ENCODE peak calls at places on chromosomes 4 and X, in four cellular contexts. Z, T, F and Q are unnamed samples.

GRCh38 chr4:137474711-137475301 is 57.5 kb downstream of the PCDH18 start:
- DNase-seq in T (no peak), F (no peak), Z (no peak), Q (no peak)

GRCh38 chr4:150268444-150268843 is 190.2 kb downstream of the DCLK2 start:
- DNase-seq in F (no peak), T (no peak), Z (no peak), Q (no peak)

GRCh38 chrX:150446995-150447394 is 83.9 kb downstream of the MAMLD1 start:
- DNase-seq in Z (no peak), T (no peak), F (no peak), Q (no peak)

GRCh38 chr4:52241916-52242315 is 190.8 kb downstream of the SPATA18 start:
- DNase-seq in Z (no peak), F (no peak), T (no peak), Q (no peak)

GRCh38 chr4:38715076-38715475 is 51.1 kb downstream of the KLF3 start:
- DNase-seq in F (no peak), Z (no peak), T (no peak), Q (no peak)

GRCh38 chrX:139203681-139204575 is 326.6 kb upstream of the F9 start:
- DNase-seq in T (peak; percentile 61), F (no peak), Z (peak; percentile 13), Q (no peak)

GRCh38 chr4:142563682-142564291 is 282.3 kb downstream of the INPP4B start:
- DNase-seq in Z (no peak), F (no peak), T (no peak), Q (no peak)

GRCh38 chr4:1565598-1566295 is 118.4 kb downstream of the FAM53A start:
- DNase-seq in Z (peak; percentile 24), F (no peak), T (peak; percentile 58), Q (no peak)

GRCh38 chr4:52102587-52102986 is 51.5 kb downstream of the SPATA18 start:
- DNase-seq in F (no peak), Z (no peak), T (no peak), Q (no peak)

GRCh38 chrX:67555578-67556203 is 11.9 kb downstream of the AR start:
- DNase-seq in T (peak; percentile 38), F (peak; percentile 43), Z (peak; percentile 60), Q (peak; percentile 48)

GRCh38 chr4:170109586-170110289 is 20.0 kb upstream of the AADAT start:
- DNase-seq in Z (no peak), F (no peak), T (no peak), Q (no peak)

GRCh38 chrX:153836921-153837320 is 6.6 kb upstream of the PDZD4 start:
- DNase-seq in T (no peak), F (no peak), Z (no peak), Q (no peak)

GRCh38 chr4:153789741-153790651 is 1.1 kb upstream of the SFRP2 start:
- DNase-seq in Z (peak; percentile 97), F (no peak), T (peak; percentile 32), Q (no peak)

GRCh38 chr4:165873298-165874071 is 448 bp downstream of the TLL1 start:
- DNase-seq in T (peak; percentile 85), F (no peak), Z (peak; percentile 60), Q (peak; percentile 55)

GRCh38 chr4:70722199-70722791 is 531 bp downstream of the RUFY3 start:
- DNase-seq in F (peak; percentile 69), T (no peak), Z (no peak), Q (peak; percentile 38)

GRCh38 chr4:41285202-41285876 is 28.6 kb downstream of the UCHL1 start:
- DNase-seq in T (no peak), F (no peak), Z (no peak), Q (peak; percentile 73)

GRCh38 chrX:22686138-22686541 is 313.6 kb upstream of the DDX53 start:
- DNase-seq in F (no peak), T (peak; percentile 43), Z (no peak), Q (no peak)

GRCh38 chrX:39859991-39860861 is 237.5 kb downstream of the BCOR start:
- DNase-seq in Z (peak; percentile 33), T (no peak), F (peak; percentile 76), Q (peak; percentile 77)

GRCh38 chr4:45453258-45453841 is 670.5 kb downstream of the GABRG1 start:
- DNase-seq in T (no peak), F (no peak), Z (peak; percentile 79), Q (peak; percentile 36)
- TF ChIP-seq CTCF in T (no peak), F (no peak), Z (peak; percentile 76), Q (peak; percentile 66)

DNA sequence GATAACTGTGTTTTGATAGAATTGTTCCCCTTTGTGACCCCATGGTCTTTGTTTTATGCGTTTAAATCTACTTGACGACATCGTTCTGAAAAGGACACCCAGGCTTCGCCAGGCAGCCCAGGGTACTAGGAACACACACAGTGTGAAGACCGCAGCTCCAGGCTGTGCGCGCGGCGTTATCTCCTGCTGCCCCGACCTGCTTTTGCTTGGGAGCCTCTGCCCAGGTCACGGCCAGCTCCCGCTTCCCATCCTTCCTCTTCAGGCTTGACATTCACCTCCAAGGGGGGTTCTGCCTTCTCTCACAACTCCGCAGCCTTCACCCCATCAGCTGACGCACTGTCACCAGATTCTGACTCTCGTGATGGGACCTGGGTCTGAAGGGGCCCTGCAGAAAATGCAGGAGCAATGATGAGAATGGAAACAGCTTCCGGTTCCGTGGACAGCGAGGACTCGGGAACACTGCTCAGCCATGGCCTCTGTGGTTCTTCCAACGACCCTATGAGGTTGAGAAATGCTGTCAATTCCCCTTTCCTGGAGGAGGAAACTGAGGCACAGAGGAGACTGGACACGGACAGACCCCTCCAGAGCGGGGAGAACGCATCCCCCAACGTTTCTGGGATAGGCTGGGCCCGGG is 536 bp upstream of the HTRA3 start:
- DNase-seq in T (peak; percentile 45), Z (no peak), F (no peak), Q (no peak)
- H3K4me3 ChIP-seq in T (no peak overlapping the region), Z (peak overlapping the region; percentile 59), F (no peak overlapping the region), Q (no peak overlapping the region)

GRCh38 chrX:48538641-48539344 is 721 bp upstream of the TBC1D25 start:
- DNase-seq in F (no peak), Z (no peak), T (no peak), Q (no peak)

GRCh38 chrX:48540480-48540879 is 966 bp downstream of the TBC1D25 start:
- DNase-seq in Z (no peak), F (no peak), T (no peak), Q (no peak)

GRCh38 chrX:48540015-48540350 is 469 bp downstream of the TBC1D25 start:
- DNase-seq in F (no peak), T (no peak), Z (no peak), Q (no peak)

GRCh38 chrX:48541140-48541814 is 1.8 kb downstream of the TBC1D25 start:
- DNase-seq in Z (no peak), F (no peak), T (no peak), Q (no peak)

GRCh38 chrX:48539345-48540014 is at the start of gene TBC1D25:
- DNase-seq in F (peak; percentile 99), Z (peak; percentile 97), T (peak; percentile 98), Q (peak; percentile 96)
- TF ChIP-seq CTCF in F (peak; percentile 53), Z (peak; percentile 21), T (no peak), Q (peak; percentile 31)

GRCh38 chr4:121227254-121227867 is 63.2 kb upstream of the TNIP3 start:
- DNase-seq in Z (peak; percentile 36), T (no peak), F (no peak), Q (no peak)
- H3K4me3 ChIP-seq in Z (no peak overlapping the region), T (no peak overlapping the region), F (no peak overlapping the region), Q (no peak overlapping the region)